ENCODE peak calls at places on chromosomes 7 and 10, in seven cellular contexts. X, V, P, O, F, W and J are unnamed samples.

GRCh38 chr7:100546868-100547800 is 8.1 kb downstream of the AGFG2 start:
- DNase-seq in P (no peak), F (no peak), O (no peak), X (no peak), W (no peak), V (no peak), J (peak; percentile 22)

GRCh38 chr10:7107287-7107686 is 303.5 kb downstream of the SFMBT2 start:
- DNase-seq in P (no peak), W (no peak), V (no peak), F (no peak), O (peak; percentile 68), X (no peak), J (no peak)

GRCh38 chr7:103811997-103812396 is 177.5 kb downstream of the RELN start:
- DNase-seq in F (no peak), W (no peak), X (no peak), O (no peak), P (no peak), V (no peak), J (no peak)

GRCh38 chr10:124566222-124566888 is 104.7 kb downstream of the LHPP start:
- DNase-seq in F (no peak), O (no peak), V (no peak), X (no peak), P (no peak), W (no peak), J (no peak)

GRCh38 chr10:124006526-124006925 is 86.9 kb downstream of the CHST15 start:
- DNase-seq in V (no peak), P (no peak), O (no peak), F (no peak), W (no peak), X (no peak), J (no peak)

GRCh38 chr7:142319970-142320369 is 62.1 kb upstream of the PRSS58 start:
- DNase-seq in O (no peak), X (no peak), P (peak; percentile 34), F (no peak), V (no peak), W (no peak), J (peak; percentile 67)

GRCh38 chr7:27148776-27149641 is 1.4 kb upstream of the HOXA6 start:
- DNase-seq in O (no peak), P (no peak), X (peak; percentile 37), F (no peak), W (no peak), V (no peak), J (peak; percentile 20)

GRCh38 chr10:123585477-123586445 is 80.4 kb upstream of the GPR26 start:
- DNase-seq in P (peak; percentile 29), O (no peak), X (no peak), F (no peak), W (no peak), V (no peak), J (no peak)